ENCODE peak calls at places on chromosomes 2 and 18, in six cellular contexts. One of them, this sample, is unnamed.

GRCh38 chr2:106562232-106562631 is 75.1 kb downstream of the CD8B2 start:
- DNase-seq in CD4-positive, alpha-beta memory T cell: no peak
- DNase-seq in endodermal cell: no peak
- DNase-seq in psoas muscle: no peak
- DNase-seq in astrocyte: no peak
- DNase-seq in CD8-positive, alpha-beta T cell: no peak
- DNase-seq in this sample: no peak

GRCh38 chr18:13672657-13673056 is 53.7 kb downstream of the FAM210A start:
- DNase-seq in astrocyte: peak; percentile 6
- DNase-seq in CD8-positive, alpha-beta T cell: no peak
- DNase-seq in CD4-positive, alpha-beta memory T cell: no peak
- DNase-seq in endodermal cell: no peak
- DNase-seq in psoas muscle: no peak
- DNase-seq in this sample: no peak

GRCh38 chr18:78737006-78737915 is 242.4 kb upstream of the SALL3 start:
- DNase-seq in endodermal cell: peak; percentile 25
- DNase-seq in CD8-positive, alpha-beta T cell: no peak
- DNase-seq in CD4-positive, alpha-beta memory T cell: no peak
- DNase-seq in astrocyte: no peak
- DNase-seq in psoas muscle: no peak
- DNase-seq in this sample: no peak

GRCh38 chr2:74896232-74896631 is 62.2 kb upstream of the POLE4 start:
- DNase-seq in astrocyte: no peak
- DNase-seq in psoas muscle: no peak
- DNase-seq in CD4-positive, alpha-beta memory T cell: no peak
- DNase-seq in endodermal cell: peak; percentile 16
- DNase-seq in CD8-positive, alpha-beta T cell: no peak
- DNase-seq in this sample: no peak

GRCh38 chr2:71463342-71463654 is 9.9 kb downstream of the DYSF start:
- DNase-seq in CD8-positive, alpha-beta T cell: no peak
- DNase-seq in CD4-positive, alpha-beta memory T cell: no peak
- DNase-seq in endodermal cell: no peak
- DNase-seq in psoas muscle: no peak
- DNase-seq in astrocyte: no peak
- DNase-seq in this sample: peak; percentile 43

GRCh38 chr2:69693472-69694450 is 48.2 kb upstream of the ANXA4 start:
- DNase-seq in endodermal cell: no peak
- DNase-seq in psoas muscle: no peak
- DNase-seq in CD4-positive, alpha-beta memory T cell: peak; percentile 83
- DNase-seq in astrocyte: no peak
- DNase-seq in CD8-positive, alpha-beta T cell: peak; percentile 43
- DNase-seq in this sample: no peak

GRCh38 chr2:151111599-151112278 is 149.9 kb downstream of the RBM43 start:
- DNase-seq in psoas muscle: no peak
- DNase-seq in endodermal cell: peak; percentile 49
- DNase-seq in CD8-positive, alpha-beta T cell: no peak
- DNase-seq in CD4-positive, alpha-beta memory T cell: no peak
- DNase-seq in astrocyte: peak; percentile 78
- DNase-seq in this sample: no peak

GRCh38 chr2:36330456-36331395 is 24.9 kb upstream of the CRIM1 start:
- DNase-seq in CD4-positive, alpha-beta memory T cell: no peak
- DNase-seq in CD8-positive, alpha-beta T cell: no peak
- DNase-seq in endodermal cell: no peak
- DNase-seq in astrocyte: no peak
- DNase-seq in psoas muscle: no peak
- DNase-seq in this sample: no peak

GRCh38 chr2:21650566-21650965 is 526.8 kb downstream of the TDRD15 start:
- DNase-seq in endodermal cell: no peak
- DNase-seq in CD4-positive, alpha-beta memory T cell: no peak
- DNase-seq in psoas muscle: no peak
- DNase-seq in CD8-positive, alpha-beta T cell: no peak
- DNase-seq in astrocyte: no peak
- DNase-seq in this sample: no peak

GRCh38 chr2:205188516-205189138 is 493.7 kb upstream of the NRP2 start:
- DNase-seq in psoas muscle: peak; percentile 75
- DNase-seq in astrocyte: peak; percentile 42
- DNase-seq in CD4-positive, alpha-beta memory T cell: no peak
- DNase-seq in CD8-positive, alpha-beta T cell: no peak
- DNase-seq in endodermal cell: peak; percentile 82
- DNase-seq in this sample: peak; percentile 48

GRCh38 chr18:9337875-9338274 is 3.3 kb downstream of the TWSG1 start:
- DNase-seq in psoas muscle: no peak
- DNase-seq in astrocyte: peak; percentile 61
- DNase-seq in CD4-positive, alpha-beta memory T cell: no peak
- DNase-seq in endodermal cell: no peak
- DNase-seq in CD8-positive, alpha-beta T cell: no peak
- DNase-seq in this sample: no peak

GRCh38 chr2:47299555-47299954 is 103.4 kb upstream of the MSH2 start:
- DNase-seq in psoas muscle: peak; percentile 80
- DNase-seq in astrocyte: peak; percentile 90
- DNase-seq in endodermal cell: peak; percentile 58
- DNase-seq in CD4-positive, alpha-beta memory T cell: no peak
- DNase-seq in CD8-positive, alpha-beta T cell: no peak
- DNase-seq in this sample: no peak

GRCh38 chr2:13821255-13821880 is 811.1 kb upstream of the LRATD1 start:
- DNase-seq in CD4-positive, alpha-beta memory T cell: no peak
- DNase-seq in CD8-positive, alpha-beta T cell: no peak
- DNase-seq in astrocyte: peak; percentile 97
- DNase-seq in endodermal cell: no peak
- DNase-seq in psoas muscle: no peak
- DNase-seq in this sample: no peak

GRCh38 chr2:239694487-239694886 is 293.7 kb upstream of the HDAC4 start:
- DNase-seq in astrocyte: no peak
- DNase-seq in CD4-positive, alpha-beta memory T cell: no peak
- DNase-seq in CD8-positive, alpha-beta T cell: no peak
- DNase-seq in endodermal cell: peak; percentile 13
- DNase-seq in psoas muscle: no peak
- DNase-seq in this sample: no peak

GRCh38 chr2:30514134-30514860 is 67.3 kb downstream of the LCLAT1 start:
- DNase-seq in CD4-positive, alpha-beta memory T cell: no peak
- DNase-seq in astrocyte: peak; percentile 55
- DNase-seq in endodermal cell: no peak
- DNase-seq in CD8-positive, alpha-beta T cell: no peak
- DNase-seq in psoas muscle: no peak
- DNase-seq in this sample: peak; percentile 30

GRCh38 chr2:40364143-40364903 is 87.6 kb downstream of the SLC8A1 start:
- DNase-seq in psoas muscle: no peak
- DNase-seq in astrocyte: no peak
- DNase-seq in CD4-positive, alpha-beta memory T cell: no peak
- DNase-seq in endodermal cell: no peak
- DNase-seq in CD8-positive, alpha-beta T cell: no peak
- DNase-seq in this sample: no peak

GRCh38 chr2:152336854-152337510 is 2.0 kb downstream of the FMNL2 start:
- DNase-seq in astrocyte: peak; percentile 62
- DNase-seq in psoas muscle: peak; percentile 54
- DNase-seq in CD4-positive, alpha-beta memory T cell: no peak
- DNase-seq in endodermal cell: peak; percentile 78
- DNase-seq in CD8-positive, alpha-beta T cell: no peak
- DNase-seq in this sample: peak; percentile 26

GRCh38 chr2:26597197-26597596 is 44.0 kb downstream of the CIB4 start:
- DNase-seq in psoas muscle: no peak
- DNase-seq in CD4-positive, alpha-beta memory T cell: no peak
- DNase-seq in endodermal cell: no peak
- DNase-seq in CD8-positive, alpha-beta T cell: no peak
- DNase-seq in astrocyte: no peak
- DNase-seq in this sample: no peak

GRCh38 chr18:3914833-3915598 is 465.0 kb downstream of the TGIF1 start:
- DNase-seq in CD8-positive, alpha-beta T cell: no peak
- DNase-seq in endodermal cell: no peak
- DNase-seq in CD4-positive, alpha-beta memory T cell: no peak
- DNase-seq in psoas muscle: no peak
- DNase-seq in astrocyte: no peak
- DNase-seq in this sample: peak; percentile 52
- H3K27ac ChIP-seq in CD8-positive, alpha-beta T cell: no peak overlapping the region
- H3K27ac ChIP-seq in endodermal cell: no peak overlapping the region
- H3K27ac ChIP-seq in CD4-positive, alpha-beta memory T cell: no peak overlapping the region
- H3K27ac ChIP-seq in psoas muscle: no peak overlapping the region
- H3K27ac ChIP-seq in astrocyte: no peak overlapping the region
- H3K27ac ChIP-seq in this sample: no peak overlapping the region

DNA sequence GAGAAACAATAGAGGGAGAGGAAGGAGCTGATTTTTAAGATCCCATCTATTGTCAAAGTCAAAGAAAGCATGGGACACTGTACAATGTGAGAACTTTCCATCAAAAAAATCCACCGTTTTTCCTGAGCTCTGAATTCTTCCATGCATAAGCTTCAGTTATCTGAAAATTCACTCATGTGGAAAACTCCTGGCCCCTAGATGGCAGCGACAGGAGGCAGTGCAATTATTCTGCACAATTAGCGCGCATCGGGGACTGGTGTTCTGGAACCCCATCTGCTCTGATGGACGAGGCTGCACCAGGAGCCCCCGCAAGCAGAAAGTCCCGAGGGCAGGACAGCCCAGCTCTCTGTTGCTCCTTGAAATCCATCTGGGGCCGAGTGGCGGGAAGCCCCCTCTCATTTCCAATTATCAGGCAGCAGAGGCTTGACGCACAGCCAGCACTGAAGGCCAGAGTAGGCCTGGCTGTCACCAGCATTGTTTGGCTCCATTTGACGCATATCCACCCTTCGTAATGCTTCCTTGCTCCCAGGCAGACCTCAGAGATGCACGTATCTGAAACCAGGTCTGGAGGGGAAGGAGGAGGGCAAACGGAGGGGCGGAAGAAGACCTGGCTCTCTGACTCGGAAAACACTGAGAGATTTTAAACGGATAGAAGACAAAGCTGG is 70.0 kb downstream of the TNS1 start:
- DNase-seq in CD8-positive, alpha-beta T cell: no peak
- DNase-seq in astrocyte: peak; percentile 64
- DNase-seq in CD4-positive, alpha-beta memory T cell: no peak
- DNase-seq in endodermal cell: no peak
- DNase-seq in psoas muscle: peak; percentile 59
- DNase-seq in this sample: no peak
- H3K27ac ChIP-seq in CD8-positive, alpha-beta T cell: no peak overlapping the region
- H3K27ac ChIP-seq in astrocyte: peak overlapping the region; percentile 95
- H3K27ac ChIP-seq in CD4-positive, alpha-beta memory T cell: no peak overlapping the region
- H3K27ac ChIP-seq in endodermal cell: peak overlapping the region; percentile 1
- H3K27ac ChIP-seq in psoas muscle: peak overlapping the region; percentile 87
- H3K27ac ChIP-seq in this sample: no peak overlapping the region

DNA sequence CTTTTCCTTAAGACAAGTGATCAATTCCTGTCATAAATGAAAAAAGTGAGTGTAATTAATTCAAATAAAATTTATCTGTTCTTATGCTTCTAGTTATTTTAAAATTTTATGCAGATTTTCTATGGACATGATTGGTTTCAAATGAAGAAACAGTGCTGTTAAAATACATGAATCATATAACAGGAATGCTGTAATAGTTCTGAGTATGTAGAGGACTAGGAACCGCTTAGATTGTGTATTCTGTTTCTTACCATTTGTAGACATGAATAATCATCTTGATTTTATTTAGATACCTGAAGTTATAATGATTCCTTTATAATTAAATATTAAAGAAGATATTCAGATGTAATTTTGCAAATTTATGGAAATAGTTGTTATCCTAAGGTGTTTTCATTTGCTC is 3.5 kb downstream of the ACTR2 start:
- DNase-seq in CD8-positive, alpha-beta T cell: no peak
- DNase-seq in endodermal cell: no peak
- DNase-seq in CD4-positive, alpha-beta memory T cell: no peak
- DNase-seq in psoas muscle: no peak
- DNase-seq in astrocyte: peak; percentile 54
- DNase-seq in this sample: no peak
- H3K27ac ChIP-seq in CD8-positive, alpha-beta T cell: no peak overlapping the region
- H3K27ac ChIP-seq in endodermal cell: no peak overlapping the region
- H3K27ac ChIP-seq in CD4-positive, alpha-beta memory T cell: no peak overlapping the region
- H3K27ac ChIP-seq in psoas muscle: no peak overlapping the region
- H3K27ac ChIP-seq in astrocyte: peak overlapping the region; percentile 84
- H3K27ac ChIP-seq in this sample: no peak overlapping the region

DNA sequence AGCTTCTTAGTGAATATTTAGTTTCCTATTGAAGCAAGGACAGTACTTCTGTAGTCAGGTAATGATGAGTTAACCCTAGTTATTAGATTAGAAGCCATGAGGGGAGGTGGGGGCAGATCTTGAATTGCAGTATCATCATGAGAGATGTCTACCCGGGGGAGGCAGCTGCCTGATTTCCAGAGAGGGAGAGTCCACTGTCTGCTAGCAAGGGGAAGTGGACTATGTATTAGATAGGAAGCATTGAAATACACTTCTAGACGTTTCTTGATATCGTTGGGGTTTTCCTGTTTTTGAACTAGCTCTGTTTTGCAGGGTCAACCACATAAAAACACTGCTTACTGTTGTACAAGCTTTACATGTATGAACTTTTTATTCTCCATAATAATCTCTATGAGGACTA is 38.8 kb downstream of the APLF start:
- DNase-seq in astrocyte: no peak
- DNase-seq in CD4-positive, alpha-beta memory T cell: no peak
- DNase-seq in CD8-positive, alpha-beta T cell: no peak
- DNase-seq in psoas muscle: no peak
- DNase-seq in endodermal cell: no peak
- DNase-seq in this sample: no peak
- H3K27ac ChIP-seq in astrocyte: no peak overlapping the region
- H3K27ac ChIP-seq in CD4-positive, alpha-beta memory T cell: no peak overlapping the region
- H3K27ac ChIP-seq in CD8-positive, alpha-beta T cell: no peak overlapping the region
- H3K27ac ChIP-seq in psoas muscle: no peak overlapping the region
- H3K27ac ChIP-seq in endodermal cell: no peak overlapping the region
- H3K27ac ChIP-seq in this sample: no peak overlapping the region

DNA sequence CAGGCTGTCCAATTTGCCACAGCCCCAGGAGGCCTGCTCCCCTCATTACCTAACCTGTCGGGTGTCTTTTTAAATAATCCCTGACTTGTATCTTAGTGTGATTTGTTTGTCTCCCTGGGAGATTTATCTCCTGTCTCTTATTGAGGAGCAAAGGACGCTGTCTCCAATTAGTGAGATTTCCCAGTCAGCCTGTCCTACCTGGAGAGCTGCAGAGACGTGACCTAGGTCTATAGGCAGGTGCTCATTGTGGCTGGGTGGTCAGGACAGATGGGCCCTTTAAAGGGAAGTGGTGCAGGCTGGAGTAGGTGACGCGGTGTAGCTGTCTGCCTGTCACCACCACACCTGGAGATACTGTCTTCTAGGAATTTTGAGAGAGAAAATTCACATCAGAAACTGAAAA is 28.0 kb downstream of the PLB1 start:
- DNase-seq in CD8-positive, alpha-beta T cell: no peak
- DNase-seq in astrocyte: no peak
- DNase-seq in psoas muscle: no peak
- DNase-seq in CD4-positive, alpha-beta memory T cell: no peak
- DNase-seq in endodermal cell: no peak
- DNase-seq in this sample: no peak
- H3K27ac ChIP-seq in CD8-positive, alpha-beta T cell: no peak overlapping the region
- H3K27ac ChIP-seq in astrocyte: no peak overlapping the region
- H3K27ac ChIP-seq in psoas muscle: no peak overlapping the region
- H3K27ac ChIP-seq in CD4-positive, alpha-beta memory T cell: no peak overlapping the region
- H3K27ac ChIP-seq in endodermal cell: no peak overlapping the region
- H3K27ac ChIP-seq in this sample: no peak overlapping the region

This sample was measured in SJCRH30.